ENCODE peak calls at places on chromosomes 2 and 18, in five cellular contexts. H, D, X, L and G are unnamed samples.

GRCh38 chr2:43766006-43766405 is 7.8 kb upstream of the DYNC2LI1 start:
- DNase-seq in L (peak), H (no peak), D (no peak), X (no peak), G (no peak)

GRCh38 chr2:2183135-2183534 is 147.9 kb downstream of the MYT1L start:
- DNase-seq in D (no peak), X (no peak), L (no peak), H (no peak), G (no peak)

GRCh38 chr2:5287558-5288334 is 404.4 kb upstream of the SOX11 start:
- DNase-seq in L (no peak), X (no peak), H (no peak), D (no peak), G (no peak)

GRCh38 chr18:395481-396250 is 104.8 kb downstream of the COLEC12 start:
- DNase-seq in X (no peak), L (no peak), D (peak), H (no peak), G (no peak)

GRCh38 chr2:158179660-158180059 is 78.0 kb downstream of the UPP2 start:
- DNase-seq in D (no peak), L (peak), H (no peak), X (no peak), G (no peak)

GRCh38 chr2:127508621-127509034 is 17.7 kb downstream of the IWS1 start:
- DNase-seq in H (no peak), D (peak), L (peak), X (peak), G (peak)

GRCh38 chr18:39596891-39597290 is 2031.3 kb upstream of the CELF4 start:
- DNase-seq in L (no peak), D (no peak), X (no peak), H (no peak), G (no peak)

GRCh38 chr2:25420820-25421237 is 79.1 kb upstream of the DNMT3A start:
- DNase-seq in L (no peak), D (no peak), H (no peak), X (no peak), G (peak)

GRCh38 chr18:7000484-7001096 is 117.0 kb downstream of the LAMA1 start:
- DNase-seq in X (no peak), H (no peak), D (peak), L (peak), G (no peak)

GRCh38 chr2:157784823-157785175 is 91.3 kb downstream of the ACVR1 start:
- DNase-seq in L (no peak), H (no peak), D (no peak), X (no peak), G (no peak)

GRCh38 chr2:202608142-202608852 is 26.5 kb upstream of the FAM117B start:
- DNase-seq in H (no peak), L (no peak), X (no peak), D (no peak), G (peak)

GRCh38 chr2:181106789-181107418 is 126.5 kb downstream of the UBE2E3 start:
- DNase-seq in X (no peak), L (peak), H (no peak), D (peak), G (peak)

GRCh38 chr2:3317871-3318270 is 59.7 kb downstream of the EIPR1 start:
- DNase-seq in D (no peak), L (no peak), X (no peak), H (no peak), G (no peak)

GRCh38 chr18:59139291-59139614 is 431 bp upstream of the SEC11C start:
- DNase-seq in X (peak), L (peak), D (peak), H (peak), G (peak)

GRCh38 chr2:95274291-95275150 is at the start of gene PROM2:
- DNase-seq in L (no peak), H (no peak), X (peak), D (no peak), G (no peak)

GRCh38 chr18:9691235-9691634 is 16.9 kb upstream of the RAB31 start:
- DNase-seq in L (no peak), D (no peak), X (no peak), H (no peak), G (no peak)

GRCh38 chr2:162197095-162197825 is 45.2 kb upstream of the GCG start:
- DNase-seq in D (peak), H (no peak), L (peak), X (no peak), G (no peak)

GRCh38 chr2:205929445-205930027 is 156.4 kb downstream of the INO80D start:
- DNase-seq in D (no peak), L (no peak), H (no peak), X (no peak), G (no peak)

GRCh38 chr2:151551556-151551955 is 141.9 kb downstream of the RIF1 start:
- DNase-seq in X (no peak), D (no peak), H (no peak), L (no peak), G (no peak)

GRCh38 chr2:100339823-100340222 is 17.5 kb upstream of the LONRF2 start:
- DNase-seq in L (no peak), H (no peak), X (no peak), D (no peak), G (no peak)

GRCh38 chr2:241507430-241508239 is 749 bp downstream of the STK25 start:
- DNase-seq in X (no peak), L (peak), H (peak), D (peak), G (peak)

GRCh38 chr2:62461707-62462106 is 44.3 kb downstream of the TMEM17 start:
- DNase-seq in X (no peak), L (peak), H (no peak), D (no peak), G (no peak)

GRCh38 chr2:241564596-241565411 is 6.3 kb downstream of the BOK start:
- DNase-seq in L (no peak), H (no peak), D (no peak), X (no peak), G (no peak)

GRCh38 chr18:35041752-35042379 is 653 bp downstream of the MAPRE2 start:
- DNase-seq in D (no peak), H (no peak), L (no peak), X (no peak), G (no peak)

GRCh38 chr2:43224571-43225092 is 1.8 kb downstream of the ZFP36L2 start:
- DNase-seq in H (peak), X (no peak), L (no peak), D (no peak), G (peak)

GRCh38 chr2:200300065-200300464 is 6.4 kb upstream of the SPATS2L start:
- DNase-seq in L (no peak), X (no peak), D (no peak), H (no peak), G (no peak)

GRCh38 chr2:234952270-234953115 is 676 bp downstream of the SH3BP4 start:
- DNase-seq in X (no peak), D (no peak), H (no peak), L (peak), G (peak)

GRCh38 chr2:74440378-74441110 is 1.2 kb downstream of the RTKN start:
- DNase-seq in D (peak), H (peak), X (peak), L (peak), G (peak)
- TF ChIP-seq CTCF in D (no peak), H (no peak), X (no peak), L (no peak), G (no peak)

GRCh38 chr2:13046557-13047165 is 329.9 kb downstream of the TRIB2 start:
- DNase-seq in D (no peak), X (no peak), L (peak), H (no peak), G (no peak)
- TF ChIP-seq CTCF in D (peak), X (no peak), L (peak), H (peak), G (no peak)

GRCh38 chr2:148670773-148671172 is 26.2 kb downstream of the EPC2 start:
- DNase-seq in X (no peak), H (no peak), D (no peak), L (peak), G (no peak)

GRCh38 chr2:148675708-148676107 is 31.2 kb downstream of the EPC2 start:
- DNase-seq in D (no peak), H (no peak), X (no peak), L (peak), G (no peak)

GRCh38 chr2:148674063-148675020 is 29.8 kb downstream of the EPC2 start:
- DNase-seq in H (no peak), X (no peak), L (peak), D (no peak), G (peak)
- TF ChIP-seq CTCF in H (peak), X (no peak), L (peak), D (peak), G (peak)

GRCh38 chr2:156192468-156192867 is 140.1 kb downstream of the NR4A2 start:
- DNase-seq in D (no peak), X (no peak), H (no peak), L (peak), G (no peak)
- TF ChIP-seq CTCF in D (no peak), X (no peak), H (no peak), L (no peak), G (no peak)

GRCh38 chr18:48955528-48956261 is 4.9 kb upstream of the SMAD7 start:
- DNase-seq in D (peak), X (peak), L (no peak), H (no peak), G (no peak)
- TF ChIP-seq CTCF in D (no peak), X (no peak), L (no peak), H (no peak), G (no peak)

DNA sequence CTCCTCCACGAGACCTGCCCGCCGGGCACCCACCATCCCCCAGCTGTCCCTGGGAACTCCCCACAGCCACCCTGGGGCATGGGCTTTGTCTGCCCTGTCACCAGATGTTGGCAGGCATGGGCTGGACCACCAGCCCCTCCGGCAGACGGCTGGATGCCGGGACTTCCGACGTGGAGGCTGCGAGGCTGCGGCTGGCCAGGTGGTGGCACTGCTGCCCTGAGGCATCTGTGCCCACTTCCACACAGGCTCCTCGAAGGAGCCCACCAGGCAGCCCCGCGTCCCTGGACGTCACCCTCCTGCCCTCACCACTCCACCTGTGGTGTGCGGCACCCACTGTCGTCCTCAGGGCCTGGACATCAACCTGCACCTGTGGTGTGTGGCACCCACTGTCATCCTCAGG is 319.9 kb upstream of the SALL3 start:
- DNase-seq in H (peak), D (no peak), X (no peak), L (no peak), G (no peak)
- TF ChIP-seq CTCF in H (no peak), D (no peak), X (no peak), L (no peak), G (no peak)